ENCODE peak calls at places on chromosomes 3 and 15, in eight cellular contexts. One of them, this sample, is unnamed.

GRCh38 chr3:146052791-146053310 is 108.1 kb downstream of the PLOD2 start:
- DNase-seq in sigmoid colon: no peak
- DNase-seq in stomach: no peak
- DNase-seq in SK-N-SH: no peak
- DNase-seq in esophagus muscularis mucosa: no peak
- DNase-seq in HepG2: no peak
- DNase-seq in GM12878: no peak
- DNase-seq in suprapubic skin: no peak
- DNase-seq in this sample: no peak

GRCh38 chr15:35624881-35625280 is 78.9 kb upstream of the DPH6 start:
- DNase-seq in HepG2: no peak
- DNase-seq in SK-N-SH: no peak
- DNase-seq in sigmoid colon: peak
- DNase-seq in GM12878: no peak
- DNase-seq in esophagus muscularis mucosa: no peak
- DNase-seq in stomach: no peak
- DNase-seq in suprapubic skin: no peak
- DNase-seq in this sample: no peak

GRCh38 chr15:99059010-99059981 is 45.6 kb upstream of the SYNM start:
- DNase-seq in GM12878: no peak
- DNase-seq in suprapubic skin: peak
- DNase-seq in HepG2: peak
- DNase-seq in SK-N-SH: peak
- DNase-seq in esophagus muscularis mucosa: peak
- DNase-seq in sigmoid colon: peak
- DNase-seq in stomach: peak
- DNase-seq in this sample: peak

GRCh38 chr3:42180901-42181300 is 85.1 kb downstream of the CCK start:
- DNase-seq in suprapubic skin: no peak
- DNase-seq in GM12878: no peak
- DNase-seq in stomach: no peak
- DNase-seq in esophagus muscularis mucosa: no peak
- DNase-seq in SK-N-SH: no peak
- DNase-seq in HepG2: peak
- DNase-seq in sigmoid colon: no peak
- DNase-seq in this sample: peak

GRCh38 chr3:119965692-119966091 is 128.6 kb downstream of the GSK3B start:
- DNase-seq in HepG2: no peak
- DNase-seq in esophagus muscularis mucosa: no peak
- DNase-seq in suprapubic skin: no peak
- DNase-seq in sigmoid colon: no peak
- DNase-seq in stomach: no peak
- DNase-seq in GM12878: no peak
- DNase-seq in SK-N-SH: no peak
- DNase-seq in this sample: no peak

GRCh38 chr3:99854899-99855298 is 37.2 kb downstream of the CMSS1 start:
- DNase-seq in esophagus muscularis mucosa: no peak
- DNase-seq in stomach: no peak
- DNase-seq in HepG2: no peak
- DNase-seq in GM12878: no peak
- DNase-seq in SK-N-SH: no peak
- DNase-seq in sigmoid colon: no peak
- DNase-seq in suprapubic skin: no peak
- DNase-seq in this sample: no peak

GRCh38 chr3:15159501-15160136 is 46.4 kb upstream of the CAPN7 start:
- DNase-seq in sigmoid colon: no peak
- DNase-seq in SK-N-SH: no peak
- DNase-seq in stomach: no peak
- DNase-seq in GM12878: peak
- DNase-seq in suprapubic skin: no peak
- DNase-seq in HepG2: peak
- DNase-seq in esophagus muscularis mucosa: no peak
- DNase-seq in this sample: no peak

GRCh38 chr3:17808994-17809393 is 66.6 kb upstream of the TBC1D5 start:
- DNase-seq in sigmoid colon: no peak
- DNase-seq in GM12878: no peak
- DNase-seq in suprapubic skin: no peak
- DNase-seq in HepG2: no peak
- DNase-seq in SK-N-SH: peak
- DNase-seq in esophagus muscularis mucosa: peak
- DNase-seq in stomach: no peak
- DNase-seq in this sample: no peak

GRCh38 chr3:170414202-170414663 is 4.4 kb upstream of the CLDN11 start:
- DNase-seq in sigmoid colon: no peak
- DNase-seq in suprapubic skin: no peak
- DNase-seq in GM12878: peak
- DNase-seq in stomach: no peak
- DNase-seq in HepG2: peak
- DNase-seq in SK-N-SH: peak
- DNase-seq in esophagus muscularis mucosa: no peak
- DNase-seq in this sample: no peak

GRCh38 chr3:152910211-152910610 is 75.3 kb downstream of the P2RY1 start:
- DNase-seq in SK-N-SH: no peak
- DNase-seq in HepG2: peak
- DNase-seq in esophagus muscularis mucosa: no peak
- DNase-seq in stomach: no peak
- DNase-seq in GM12878: no peak
- DNase-seq in suprapubic skin: no peak
- DNase-seq in sigmoid colon: no peak
- DNase-seq in this sample: no peak

GRCh38 chr3:46504780-46505179 is 7.0 kb downstream of the RTP3 start:
- DNase-seq in SK-N-SH: no peak
- DNase-seq in stomach: no peak
- DNase-seq in HepG2: no peak
- DNase-seq in GM12878: peak
- DNase-seq in suprapubic skin: no peak
- DNase-seq in esophagus muscularis mucosa: no peak
- DNase-seq in sigmoid colon: no peak
- DNase-seq in this sample: no peak

GRCh38 chr15:72809329-72809728 is 25.8 kb upstream of the ADPGK start:
- DNase-seq in SK-N-SH: no peak
- DNase-seq in suprapubic skin: no peak
- DNase-seq in GM12878: no peak
- DNase-seq in HepG2: no peak
- DNase-seq in sigmoid colon: no peak
- DNase-seq in stomach: no peak
- DNase-seq in esophagus muscularis mucosa: no peak
- DNase-seq in this sample: no peak

GRCh38 chr3:45554001-45554691 is 40.4 kb upstream of the LIMD1 start:
- DNase-seq in esophagus muscularis mucosa: no peak
- DNase-seq in stomach: peak
- DNase-seq in SK-N-SH: no peak
- DNase-seq in HepG2: no peak
- DNase-seq in sigmoid colon: peak
- DNase-seq in GM12878: peak
- DNase-seq in suprapubic skin: no peak
- DNase-seq in this sample: peak

GRCh38 chr15:83733206-83733605 is 79.3 kb downstream of the ADAMTSL3 start:
- DNase-seq in suprapubic skin: no peak
- DNase-seq in stomach: no peak
- DNase-seq in HepG2: no peak
- DNase-seq in SK-N-SH: no peak
- DNase-seq in sigmoid colon: no peak
- DNase-seq in esophagus muscularis mucosa: no peak
- DNase-seq in GM12878: no peak
- DNase-seq in this sample: no peak

GRCh38 chr15:82093774-82094211 is 48.0 kb upstream of the MEX3B start:
- DNase-seq in esophagus muscularis mucosa: no peak
- DNase-seq in suprapubic skin: no peak
- DNase-seq in SK-N-SH: no peak
- DNase-seq in GM12878: no peak
- DNase-seq in sigmoid colon: no peak
- DNase-seq in HepG2: peak
- DNase-seq in stomach: no peak
- DNase-seq in this sample: no peak

GRCh38 chr3:134803051-134803505 is 8.0 kb downstream of the EPHB1 start:
- DNase-seq in suprapubic skin: no peak
- DNase-seq in GM12878: peak
- DNase-seq in sigmoid colon: no peak
- DNase-seq in esophagus muscularis mucosa: peak
- DNase-seq in HepG2: no peak
- DNase-seq in stomach: no peak
- DNase-seq in SK-N-SH: no peak
- DNase-seq in this sample: no peak

GRCh38 chr3:135136361-135137100 is 341.5 kb downstream of the EPHB1 start:
- DNase-seq in stomach: no peak
- DNase-seq in esophagus muscularis mucosa: no peak
- DNase-seq in suprapubic skin: no peak
- DNase-seq in HepG2: no peak
- DNase-seq in sigmoid colon: no peak
- DNase-seq in SK-N-SH: peak
- DNase-seq in GM12878: peak
- DNase-seq in this sample: no peak

GRCh38 chr3:160040181-160040580 is 51.5 kb downstream of the IL12A start:
- DNase-seq in GM12878: no peak
- DNase-seq in HepG2: no peak
- DNase-seq in suprapubic skin: no peak
- DNase-seq in esophagus muscularis mucosa: no peak
- DNase-seq in SK-N-SH: no peak
- DNase-seq in sigmoid colon: no peak
- DNase-seq in stomach: no peak
- DNase-seq in this sample: no peak

GRCh38 chr3:30332196-30333021 is 274.0 kb upstream of the TGFBR2 start:
- DNase-seq in SK-N-SH: no peak
- DNase-seq in GM12878: no peak
- DNase-seq in suprapubic skin: no peak
- DNase-seq in sigmoid colon: no peak
- DNase-seq in stomach: no peak
- DNase-seq in HepG2: no peak
- DNase-seq in esophagus muscularis mucosa: no peak
- DNase-seq in this sample: no peak

GRCh38 chr3:158672293-158673176 is at the start of gene LXN:
- DNase-seq in SK-N-SH: peak
- DNase-seq in stomach: peak
- DNase-seq in suprapubic skin: peak
- DNase-seq in sigmoid colon: peak
- DNase-seq in esophagus muscularis mucosa: peak
- DNase-seq in HepG2: peak
- DNase-seq in GM12878: peak
- DNase-seq in this sample: peak

GRCh38 chr3:131033480-131034080 is 6.9 kb downstream of the NEK11 start:
- DNase-seq in sigmoid colon: no peak
- DNase-seq in GM12878: no peak
- DNase-seq in esophagus muscularis mucosa: no peak
- DNase-seq in stomach: no peak
- DNase-seq in HepG2: peak
- DNase-seq in suprapubic skin: no peak
- DNase-seq in SK-N-SH: peak
- DNase-seq in this sample: no peak

DNA sequence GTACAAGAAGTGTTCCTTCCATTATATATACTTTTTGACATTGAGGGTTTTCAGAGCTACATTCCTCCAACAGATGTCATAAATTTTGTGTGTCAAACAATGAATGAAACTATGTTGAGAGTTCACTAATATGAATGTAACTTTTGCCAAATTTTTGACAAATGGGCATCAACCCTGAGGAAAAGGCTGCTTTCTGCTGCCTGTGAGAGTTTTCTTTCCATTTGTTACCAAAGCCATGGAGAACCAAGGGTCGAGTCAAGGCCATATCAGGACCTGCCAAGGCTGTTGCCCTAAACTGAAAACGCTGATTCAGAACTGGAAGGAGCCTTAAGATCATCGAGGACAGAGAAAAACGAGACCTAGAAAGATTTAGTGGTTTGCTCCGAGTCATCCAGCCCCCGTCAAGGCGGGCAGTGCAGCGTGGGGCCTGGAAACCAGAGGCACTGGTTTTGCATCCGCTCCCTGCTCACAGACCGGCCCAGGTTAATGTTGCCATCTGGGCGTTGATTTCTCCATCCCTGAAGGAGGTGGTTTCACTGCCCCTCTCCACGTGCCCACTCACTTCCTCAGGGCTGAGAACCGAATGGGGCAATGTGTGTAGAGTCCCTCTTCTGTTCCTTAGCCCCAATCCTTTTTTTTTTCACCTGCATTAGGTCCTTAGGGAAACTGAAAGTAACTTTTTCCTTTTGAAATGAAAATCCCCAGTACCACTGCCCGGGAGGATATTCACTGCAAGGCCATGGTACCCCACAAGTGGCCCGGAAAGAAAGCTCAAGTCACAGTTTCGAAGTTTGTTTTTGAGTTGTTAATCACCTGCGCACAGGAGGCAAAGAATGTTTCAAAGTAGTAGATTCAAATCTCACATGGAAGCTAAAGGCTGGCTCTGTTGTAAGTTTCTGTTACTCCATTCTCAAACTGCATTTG is 32.8 kb downstream of the TPM1 start:
- DNase-seq in esophagus muscularis mucosa: no peak
- DNase-seq in SK-N-SH: no peak
- DNase-seq in GM12878: no peak
- DNase-seq in stomach: no peak
- DNase-seq in HepG2: no peak
- DNase-seq in sigmoid colon: peak
- DNase-seq in suprapubic skin: no peak
- DNase-seq in this sample: no peak
- TF ChIP-seq POLR2AphosphoS5 in esophagus muscularis mucosa: peak
- TF ChIP-seq POLR2AphosphoS5 in SK-N-SH: peak
- TF ChIP-seq POLR2AphosphoS5 in GM12878: no peak
- TF ChIP-seq POLR2AphosphoS5 in stomach: no peak
- TF ChIP-seq POLR2AphosphoS5 in HepG2: no peak
- TF ChIP-seq POLR2AphosphoS5 in sigmoid colon: peak
- TF ChIP-seq POLR2AphosphoS5 in suprapubic skin: no peak
- TF ChIP-seq POLR2AphosphoS5 in this sample: peak

DNA sequence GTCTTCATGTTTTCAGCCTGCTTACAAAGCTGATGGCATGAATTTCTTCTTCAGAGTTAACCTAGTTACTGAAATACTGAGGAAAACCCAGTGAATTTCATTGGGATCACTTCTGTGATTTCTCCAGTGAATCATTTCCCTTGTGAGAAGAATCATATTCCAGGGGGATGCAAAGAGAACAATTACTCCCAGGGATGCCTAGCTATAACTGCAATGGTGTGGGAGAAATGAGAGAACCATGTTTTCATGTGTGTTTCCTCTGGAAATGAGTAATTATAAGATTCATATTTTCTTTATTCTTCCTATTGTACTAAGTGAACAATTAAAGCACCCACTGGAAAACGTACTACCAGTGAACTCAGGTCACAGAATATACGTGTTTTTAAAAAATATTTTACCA is 485.4 kb downstream of the GRM7 start:
- DNase-seq in suprapubic skin: no peak
- DNase-seq in esophagus muscularis mucosa: no peak
- DNase-seq in stomach: no peak
- DNase-seq in sigmoid colon: no peak
- DNase-seq in HepG2: no peak
- DNase-seq in GM12878: no peak
- DNase-seq in SK-N-SH: no peak
- DNase-seq in this sample: no peak
- TF ChIP-seq EP300 in suprapubic skin: no peak
- TF ChIP-seq EP300 in esophagus muscularis mucosa: no peak
- TF ChIP-seq EP300 in stomach: no peak
- TF ChIP-seq EP300 in sigmoid colon: no peak
- TF ChIP-seq EP300 in HepG2: no peak
- TF ChIP-seq EP300 in GM12878: no peak
- TF ChIP-seq EP300 in SK-N-SH: no peak
- TF ChIP-seq EP300 in this sample: no peak

GRCh38 chr3:186826978-186827857 is 15.3 kb upstream of the ADIPOQ start:
- DNase-seq in SK-N-SH: peak
- DNase-seq in stomach: peak
- DNase-seq in HepG2: peak
- DNase-seq in esophagus muscularis mucosa: no peak
- DNase-seq in suprapubic skin: no peak
- DNase-seq in sigmoid colon: peak
- DNase-seq in GM12878: no peak
- DNase-seq in this sample: peak
- TF ChIP-seq POLR2AphosphoS5 in SK-N-SH: peak
- TF ChIP-seq POLR2AphosphoS5 in stomach: peak
- TF ChIP-seq POLR2AphosphoS5 in HepG2: peak
- TF ChIP-seq POLR2AphosphoS5 in esophagus muscularis mucosa: peak
- TF ChIP-seq POLR2AphosphoS5 in suprapubic skin: no peak
- TF ChIP-seq POLR2AphosphoS5 in sigmoid colon: peak
- TF ChIP-seq POLR2AphosphoS5 in GM12878: no peak
- TF ChIP-seq POLR2AphosphoS5 in this sample: peak

GRCh38 chr3:174620138-174620537 is 239.0 kb upstream of the NAALADL2 start:
- DNase-seq in stomach: no peak
- DNase-seq in SK-N-SH: no peak
- DNase-seq in sigmoid colon: no peak
- DNase-seq in suprapubic skin: no peak
- DNase-seq in GM12878: no peak
- DNase-seq in HepG2: no peak
- DNase-seq in esophagus muscularis mucosa: no peak
- DNase-seq in this sample: no peak
- TF ChIP-seq EP300 in stomach: no peak
- TF ChIP-seq EP300 in SK-N-SH: no peak
- TF ChIP-seq EP300 in sigmoid colon: no peak
- TF ChIP-seq EP300 in suprapubic skin: no peak
- TF ChIP-seq EP300 in GM12878: no peak
- TF ChIP-seq EP300 in HepG2: no peak
- TF ChIP-seq EP300 in esophagus muscularis mucosa: no peak
- TF ChIP-seq EP300 in this sample: no peak

This sample was measured in transverse colon.